ENCODE peak calls at places on chromosome 19, in five cellular contexts. J is psoas muscle; C is CD8-positive, alpha-beta memory T cell; I is CD8-positive, alpha-beta T cell; F is iPS DF 6.9. A is an unnamed sample.

GRCh38 chr19:19385900-19386339 is 19.6 kb upstream of the GATAD2A start:
- DNase-seq in J (no peak), C (no peak), I (no peak), F (no peak), A (peak; percentile 48)

GRCh38 chr19:4916292-4917082 is 7.2 kb downstream of the UHRF1 start:
- DNase-seq in J (no peak), C (peak; percentile 47), I (peak; percentile 40), F (no peak), A (peak; percentile 48)

GRCh38 chr19:18340990-18341868 is 831 bp downstream of the PGPEP1 start:
- DNase-seq in J (peak; percentile 84), C (peak; percentile 39), I (peak; percentile 58), F (no peak), A (peak; percentile 47)

GRCh38 chr19:42333975-42334696 is 8.7 kb downstream of the MEGF8 start:
- DNase-seq in J (no peak), C (no peak), I (no peak), F (no peak), A (no peak)

GRCh38 chr19:15962319-15962718 is 13.5 kb downstream of the OR10H4 start:
- DNase-seq in J (no peak), C (no peak), I (no peak), F (no peak), A (no peak)

GRCh38 chr19:58535857-58536256 is 8.0 kb upstream of the TRIM28 start:
- DNase-seq in J (no peak), C (no peak), I (no peak), F (no peak), A (no peak)

GRCh38 chr19:55069137-55069858 is 6.3 kb upstream of the RDH13 start:
- DNase-seq in J (peak; percentile 56), C (no peak), I (no peak), F (no peak), A (no peak)

GRCh38 chr19:41175825-41176734 is 16.9 kb upstream of the CYP2S1 start:
- DNase-seq in J (no peak), C (no peak), I (peak; percentile 31), F (peak; percentile 88), A (peak; percentile 45)

GRCh38 chr19:54905908-54906511 is at the start of gene NCR1:
- DNase-seq in J (no peak), C (peak; percentile 18), I (no peak), F (no peak), A (no peak)

GRCh38 chr19:18158471-18158870 is 5.5 kb downstream of the PIK3R2 start:
- DNase-seq in J (no peak), C (no peak), I (no peak), F (no peak), A (no peak)

GRCh38 chr19:48634424-48635262 is 2.5 kb downstream of the DBP start:
- DNase-seq in J (peak; percentile 99), C (peak; percentile 82), I (peak; percentile 89), F (peak; percentile 85), A (peak; percentile 93)

GRCh38 chr19:4121815-4122214 is 2.1 kb downstream of the MAP2K2 start:
- DNase-seq in J (no peak), C (no peak), I (no peak), F (no peak), A (no peak)

GRCh38 chr19:14440049-14440448 is 6.9 kb downstream of the PKN1 start:
- DNase-seq in J (peak; percentile 83), C (peak; percentile 69), I (peak; percentile 75), F (no peak), A (peak; percentile 72)

GRCh38 chr19:10390652-10391286 is 10.4 kb upstream of the TYK2 start:
- DNase-seq in J (peak; percentile 72), C (peak; percentile 56), I (peak; percentile 52), F (no peak), A (peak; percentile 54)

GRCh38 chr19:31612873-31613272 is 263.6 kb upstream of the TSHZ3 start:
- DNase-seq in J (no peak), C (no peak), I (no peak), F (no peak), A (no peak)

GRCh38 chr19:10295847-10296591 is 6.3 kb downstream of the ICAM5 start:
- DNase-seq in J (no peak), C (no peak), I (no peak), F (no peak), A (no peak)

GRCh38 chr19:4609878-4610511 is 29.3 kb upstream of the TNFAIP8L1 start:
- DNase-seq in J (no peak), C (no peak), I (no peak), F (no peak), A (no peak)

GRCh38 chr19:41886761-41887710 is 4.1 kb downstream of the ARHGEF1 start:
- DNase-seq in J (no peak), C (peak; percentile 89), I (peak; percentile 68), F (no peak), A (peak; percentile 76)

GRCh38 chr19:16106121-16106520 is 5.6 kb upstream of the RAB8A start:
- DNase-seq in J (no peak), C (no peak), I (no peak), F (no peak), A (no peak)

GRCh38 chr19:46755077-46755852 is 9.0 kb upstream of the STRN4 start:
- DNase-seq in J (no peak), C (no peak), I (no peak), F (no peak), A (no peak)

GRCh38 chr19:47778089-47778953 is at the start of gene SELENOW:
- DNase-seq in J (peak; percentile 85), C (peak; percentile 79), I (peak; percentile 71), F (no peak), A (peak; percentile 63)

GRCh38 chr19:49988007-49988406 is 27.0 kb upstream of the SIGLEC11 start:
- DNase-seq in J (no peak), C (no peak), I (no peak), F (no peak), A (no peak)

GRCh38 chr19:46975011-46975917 is 44.4 kb upstream of the NPAS1 start:
- DNase-seq in J (no peak), C (no peak), I (no peak), F (no peak), A (no peak)

GRCh38 chr19:4557971-4558941 is 1.2 kb downstream of the SEMA6B start:
- DNase-seq in J (no peak), C (no peak), I (peak; percentile 19), F (no peak), A (no peak)

GRCh38 chr19:55146078-55146647 is 2.8 kb downstream of the TNNT1 start:
- DNase-seq in J (no peak), C (no peak), I (no peak), F (no peak), A (no peak)

GRCh38 chr19:13104848-13105646 is 2.4 kb upstream of the LYL1 start:
- DNase-seq in J (no peak), C (no peak), I (no peak), F (no peak), A (no peak)

GRCh38 chr19:13078897-13079541 is 23.6 kb downstream of the LYL1 start:
- DNase-seq in J (no peak), C (no peak), I (no peak), F (no peak), A (no peak)

GRCh38 chr19:17451820-17452219 is 3.4 kb upstream of the TMEM221 start:
- DNase-seq in J (no peak), C (no peak), I (no peak), F (no peak), A (no peak)

GRCh38 chr19:801861-802496 is 4.7 kb downstream of the PTBP1 start:
- DNase-seq in J (peak; percentile 72), C (no peak), I (no peak), F (no peak), A (no peak)
- H3K27ac ChIP-seq in J (peak overlapping the region; percentile 60), C (no peak overlapping the region), I (peak overlapping the region; percentile 20), F (no peak overlapping the region), A (peak overlapping the region; percentile 16)

DNA sequence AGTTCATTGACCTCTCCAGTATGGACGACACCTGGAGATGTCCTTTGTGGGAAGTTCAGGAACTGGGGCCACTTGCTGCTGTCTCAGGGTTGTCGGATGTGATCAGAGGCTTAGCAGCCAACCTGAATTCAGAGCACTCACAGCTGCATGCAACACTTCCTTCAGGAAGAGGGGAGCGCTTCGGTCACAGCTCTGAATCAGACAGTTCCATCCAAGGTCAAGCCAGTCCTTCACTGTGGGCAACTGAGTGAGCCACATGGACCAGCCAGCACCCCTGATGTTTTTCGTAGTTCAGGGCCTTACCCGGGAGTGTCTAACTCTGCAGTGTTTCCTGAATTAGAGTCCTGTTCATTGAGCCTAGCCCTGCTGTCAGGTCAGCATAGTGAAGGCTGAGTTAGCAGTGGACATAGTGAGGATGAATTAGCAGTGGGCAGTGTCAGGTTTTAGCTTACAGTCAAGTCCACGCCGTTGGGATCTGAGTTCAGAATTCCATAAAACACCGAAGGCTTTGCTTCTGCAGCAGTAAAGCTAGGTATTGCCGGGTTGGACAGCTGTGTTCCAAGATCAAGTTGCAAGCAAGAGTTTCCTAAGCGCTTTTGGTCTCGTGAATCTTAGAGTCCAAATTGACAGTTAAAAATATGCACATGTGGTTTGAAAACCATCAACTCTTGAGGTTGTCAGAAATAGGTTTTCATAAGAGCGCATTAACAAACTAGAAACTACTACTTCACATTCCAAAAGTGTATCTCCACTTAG is 5.1 kb downstream of the ZNF555 start:
- DNase-seq in J (no peak), C (no peak), I (no peak), F (no peak), A (no peak)
- H3K9me3 ChIP-seq in J (peaks cover 23% of the 10 kb centered on the region), C (no peaks in the 10 kb centered on the region), I (no peaks in the 10 kb centered on the region), F (peaks cover 4% of the 10 kb centered on the region), A (peaks cover 13% of the 10 kb centered on the region)

GRCh38 chr19:7101498-7102253 is 32.2 kb downstream of the ZNF557 start:
- DNase-seq in J (no peak), C (no peak), I (no peak), F (no peak), A (no peak)

GRCh38 chr19:7098701-7099596 is 29.4 kb downstream of the ZNF557 start:
- DNase-seq in J (peak; percentile 97), C (peak; percentile 82), I (peak; percentile 85), F (peak; percentile 67), A (peak; percentile 82)

GRCh38 chr19:7099597-7099921 is 30.1 kb downstream of the ZNF557 start:
- DNase-seq in J (no peak), C (no peak), I (no peak), F (peak; percentile 70), A (no peak)

DNA sequence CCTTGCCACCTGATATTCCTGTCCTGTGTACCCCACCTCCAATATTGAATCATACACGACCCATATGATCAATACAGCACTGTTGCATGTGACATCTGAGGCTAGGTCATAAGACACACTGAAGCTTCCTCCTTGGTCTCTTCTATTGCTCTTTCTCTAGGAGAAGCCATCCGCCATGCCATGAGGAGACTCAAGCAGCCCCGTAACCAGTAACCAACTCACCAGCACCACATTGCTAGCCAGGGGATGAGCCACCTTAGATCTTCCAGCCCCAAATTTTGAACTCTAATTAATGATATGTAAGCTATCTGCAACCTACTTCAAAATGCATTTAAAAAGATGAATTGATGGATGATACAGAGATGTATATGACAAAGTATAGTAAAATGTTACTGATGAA is 28.6 kb downstream of the ZNF557 start:
- DNase-seq in J (no peak), C (no peak), I (no peak), F (no peak), A (no peak)
- H3K27ac ChIP-seq in J (peak overlapping the region; percentile 97), C (no peak overlapping the region), I (no peak overlapping the region), F (no peak overlapping the region), A (no peak overlapping the region)

DNA sequence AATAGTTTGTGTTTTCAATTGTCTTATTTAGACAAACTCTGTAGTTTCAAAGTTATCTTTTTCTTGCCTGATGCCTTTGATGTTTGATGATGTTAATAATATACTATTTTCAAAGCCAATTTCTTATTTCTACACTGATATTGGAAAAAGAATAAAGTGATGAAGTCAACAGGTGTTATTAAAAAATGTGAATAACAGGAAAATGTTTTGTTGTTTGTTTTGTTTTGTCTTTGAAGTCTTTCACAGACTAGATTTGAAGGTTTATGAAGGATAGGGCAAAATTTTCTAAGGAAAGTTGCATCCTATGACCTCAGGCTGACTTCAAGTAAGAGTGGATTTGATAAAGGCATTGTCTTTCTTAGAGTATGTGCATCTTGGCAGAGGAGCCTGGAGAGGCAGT is 31.2 kb downstream of the ZNF790 start:
- DNase-seq in J (no peak), C (no peak), I (no peak), F (no peak), A (no peak)
- H3K9me3 ChIP-seq in J (peaks cover 85% of the 10 kb centered on the region), C (peaks cover 51% of the 10 kb centered on the region), I (peaks cover 30% of the 10 kb centered on the region), F (no peaks in the 10 kb centered on the region), A (peaks cover 90% of the 10 kb centered on the region)